ENCODE peak calls at places on chromosomes 1 and 21, in six cellular contexts. U is GM12878, D is HepG2, E is SK-N-SH, Q is K562, S is HCT116. Z is an unnamed sample.

GRCh38 chr1:38865112-38865715 is 5.6 kb upstream of the RRAGC start:
- DNase-seq in U (no peak), Q (no peak), S (no peak), D (no peak), E (no peak), Z (no peak)

GRCh38 chr1:59139396-59139795 is 157.5 kb upstream of the FGGY start:
- DNase-seq in S (peak), Q (peak), D (peak), E (no peak), U (no peak), Z (no peak)

GRCh38 chr1:30756545-30757195 is 904 bp downstream of the LAPTM5 start:
- DNase-seq in E (no peak), Q (peak), S (no peak), U (no peak), D (no peak), Z (peak)

GRCh38 chr1:70003509-70003908 is 201.9 kb downstream of the LRRC40 start:
- DNase-seq in S (no peak), Q (no peak), E (no peak), U (no peak), D (no peak), Z (no peak)

GRCh38 chr1:47211796-47212269 is 20.2 kb downstream of the TAL1 start:
- DNase-seq in U (no peak), S (no peak), D (no peak), Q (peak), E (no peak), Z (no peak)

GRCh38 chr1:227896710-227897655 is 50.7 kb downstream of the WNT9A start:
- DNase-seq in S (no peak), Q (no peak), U (no peak), D (no peak), E (no peak), Z (no peak)

GRCh38 chr1:16375521-16376359 is 8.7 kb downstream of the SZRD1 start:
- DNase-seq in U (no peak), S (no peak), D (no peak), Q (no peak), E (no peak), Z (no peak)

GRCh38 chr1:162276493-162276892 is 100.2 kb downstream of the SPATA46 start:
- DNase-seq in Q (peak), U (no peak), D (peak), E (peak), S (peak), Z (peak)

GRCh38 chr1:38129473-38129872 is 82.9 kb upstream of the POU3F1 start:
- DNase-seq in U (no peak), D (no peak), E (no peak), S (no peak), Q (no peak), Z (no peak)

GRCh38 chr1:36089393-36090121 is 865 bp downstream of the ADPRS start:
- DNase-seq in D (no peak), U (peak), S (no peak), Q (peak), E (peak), Z (no peak)

GRCh38 chr1:4743978-4744750 is 89.8 kb downstream of the AJAP1 start:
- DNase-seq in Q (no peak), E (no peak), U (no peak), D (no peak), S (no peak), Z (no peak)

GRCh38 chr1:63643926-63644325 is 50.7 kb downstream of the PGM1 start:
- DNase-seq in E (no peak), U (no peak), D (no peak), Q (no peak), S (no peak), Z (no peak)

GRCh38 chr1:61124078-61124477 is 41.7 kb downstream of the NFIA start:
- DNase-seq in Q (no peak), E (no peak), U (no peak), D (no peak), S (no peak), Z (no peak)

GRCh38 chr1:68143633-68144032 is 88.7 kb downstream of the WLS start:
- DNase-seq in Q (no peak), E (no peak), S (no peak), U (no peak), D (no peak), Z (no peak)

GRCh38 chr1:22039594-22040347 is 12.7 kb upstream of the CDC42 start:
- DNase-seq in U (peak), E (no peak), D (no peak), S (no peak), Q (peak), Z (no peak)

GRCh38 chr1:33350611-33351280 is 29.8 kb upstream of the A3GALT2 start:
- DNase-seq in U (no peak), D (no peak), Q (no peak), S (no peak), E (no peak), Z (no peak)

GRCh38 chr1:218259800-218260199 is 25.3 kb upstream of the RRP15 start:
- DNase-seq in Q (peak), S (peak), U (no peak), D (peak), E (no peak), Z (peak)

GRCh38 chr1:62466982-62467532 is 30.2 kb downstream of the USP1 start:
- DNase-seq in U (no peak), E (no peak), Q (no peak), D (no peak), S (no peak), Z (no peak)

GRCh38 chr1:170239445-170239844 is 93.7 kb downstream of the NTMT2 start:
- DNase-seq in S (no peak), E (no peak), U (no peak), D (no peak), Q (no peak), Z (no peak)

GRCh38 chr1:65108025-65108692 is 39.8 kb upstream of the AK4 start:
- DNase-seq in S (no peak), U (no peak), D (no peak), E (no peak), Q (no peak), Z (no peak)

GRCh38 chr1:108609483-108610066 is 49.7 kb downstream of the EEIG2 start:
- DNase-seq in S (no peak), U (no peak), D (no peak), E (no peak), Q (no peak), Z (no peak)

GRCh38 chr1:246139745-246140182 is 367.3 kb downstream of the SMYD3 start:
- DNase-seq in D (peak), U (no peak), Q (no peak), S (peak), E (no peak), Z (peak)

GRCh38 chr1:91781371-91781825 is 104.6 kb downstream of the TGFBR3 start:
- DNase-seq in D (no peak), E (no peak), S (no peak), Q (no peak), U (no peak), Z (no peak)

GRCh38 chr1:116485071-116485735 is 85.6 kb downstream of the CD58 start:
- DNase-seq in U (no peak), E (peak), Q (peak), S (peak), D (peak), Z (no peak)

GRCh38 chr1:212451416-212452322 is 18.9 kb downstream of the NENF start:
- DNase-seq in D (no peak), Q (no peak), S (no peak), E (no peak), U (no peak), Z (no peak)

GRCh38 chr1:244322791-244323521 is 128.8 kb downstream of the ADSS2 start:
- DNase-seq in Q (peak), U (no peak), D (peak), S (peak), E (no peak), Z (peak)

GRCh38 chr1:45122724-45123123 is 83.7 kb downstream of the ZSWIM5 start:
- DNase-seq in S (no peak), U (no peak), E (no peak), D (no peak), Q (no peak), Z (no peak)

GRCh38 chr1:187244623-187245022 is 415.9 kb downstream of the PLA2G4A start:
- DNase-seq in S (no peak), E (no peak), Q (no peak), D (no peak), U (no peak), Z (no peak)

GRCh38 chr1:232853994-232854532 is 48.8 kb downstream of the MAP10 start:
- DNase-seq in Q (no peak), S (no peak), E (no peak), D (no peak), U (no peak), Z (no peak)

GRCh38 chr1:56644941-56645662 is at the start of gene PRKAA2:
- DNase-seq in Q (peak), U (no peak), S (no peak), E (peak), D (peak), Z (no peak)

GRCh38 chr1:82646336-82646735 is 845.6 kb downstream of the ADGRL2 start:
- DNase-seq in S (no peak), Q (no peak), D (no peak), U (no peak), E (no peak), Z (no peak)
- H3K4me3 ChIP-seq in S (no peak), Q (no peak), D (no peak), U (no peak), E (no peak), Z (no peak)

GRCh38 chr21:34061983-34062382 is 11.4 kb upstream of the MRPS6 start:
- DNase-seq in E (peak), U (no peak), D (no peak), S (peak), Q (peak), Z (no peak)
- TF ChIP-seq SIN3A in E (no peak), U (no peak), D (no peak), S (no peak), Q (no peak), Z (no peak)

DNA sequence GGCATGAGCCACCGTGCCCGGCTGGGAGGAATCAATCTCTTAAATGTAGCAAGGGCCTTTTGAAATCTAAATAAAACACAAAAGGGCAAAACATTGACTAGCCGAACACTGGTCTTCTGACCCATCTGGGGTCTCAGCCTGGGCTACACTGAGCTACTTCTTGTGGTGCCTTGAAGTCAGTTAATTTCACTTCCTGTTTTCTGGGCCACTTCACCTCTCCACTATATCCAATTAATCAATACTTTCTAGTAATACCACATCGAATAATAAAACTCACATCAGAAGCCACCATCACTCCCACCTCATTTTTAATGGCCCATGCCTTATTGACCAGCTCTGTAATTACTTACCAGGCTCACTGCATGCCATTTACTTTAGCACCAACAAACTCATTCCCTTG is 138.0 kb upstream of the SAMSN1 start:
- DNase-seq in D (no peak), S (no peak), U (peak), E (no peak), Q (no peak), Z (no peak)
- TF ChIP-seq REST in D (no peak), S (no peak), U (no peak), E (no peak), Q (no peak), Z (no peak)

DNA sequence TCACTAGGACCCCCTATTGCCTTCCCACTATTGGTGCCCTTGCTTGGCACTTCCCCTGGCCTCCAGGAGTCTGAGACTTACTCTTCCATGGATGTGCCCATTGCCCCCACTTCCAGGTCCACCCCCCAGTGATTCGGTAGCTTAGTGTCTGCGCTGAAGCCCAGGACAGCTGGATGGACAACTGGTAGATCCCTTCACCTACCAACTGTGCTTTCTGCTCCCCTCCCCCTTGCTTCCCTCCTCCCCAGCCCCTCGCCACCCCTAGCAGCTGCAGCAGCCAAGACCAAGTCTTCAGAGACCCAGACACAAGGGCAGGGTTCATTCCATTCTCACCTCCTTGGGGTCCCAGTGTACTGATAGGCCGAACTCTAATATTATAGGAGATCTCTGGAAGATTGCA is 6.9 kb downstream of the LMNA start:
- DNase-seq in S (no peak), E (no peak), D (no peak), U (no peak), Q (no peak), Z (no peak)
- H3K4me3 ChIP-seq in S (peak), E (no peak), D (no peak), U (no peak), Q (no peak), Z (peak)

GRCh38 chr1:221440658-221441057 is 301.2 kb downstream of the DUSP10 start:
- DNase-seq in Q (no peak), U (no peak), S (peak), E (no peak), D (no peak), Z (no peak)
- TF ChIP-seq SIN3A in Q (no peak), U (no peak), S (no peak), E (no peak), D (no peak), Z (no peak)

Z was measured in Panc1.